ENCODE peak calls at places on chromosomes 7 and 10, in seven cellular contexts. V is fibroblast of lung, Y is stomach, W is body of pancreas, G is cardiac muscle cell, L is lower lobe of right lung, N is PC-3. Q is an unnamed sample. For H3K4me1, the result is how much of the 10 kb centered on the place peaks cover.

GRCh38 chr7:12297283-12297682 is 86.2 kb downstream of the TMEM106B start:
- DNase-seq in G (no peak), L (no peak), V (no peak), Y (no peak), W (no peak), N (no peak), Q (no peak)

GRCh38 chr7:40583653-40584424 is 449.0 kb downstream of the SUGCT start:
- DNase-seq in N (no peak), L (no peak), W (no peak), G (peak), Y (no peak), V (no peak), Q (no peak)

GRCh38 chr10:68082815-68083395 is 7.8 kb upstream of the HERC4 start:
- DNase-seq in L (no peak), G (peak), W (no peak), N (peak), V (peak), Y (no peak), Q (no peak)

GRCh38 chr10:64059884-64060283 is 538.7 kb downstream of the REEP3 start:
- DNase-seq in L (no peak), N (no peak), G (no peak), Y (no peak), W (no peak), V (no peak), Q (no peak)

GRCh38 chr10:18713077-18713476 is 53.8 kb downstream of the ARL5B start:
- DNase-seq in N (peak), L (no peak), Y (no peak), V (peak), G (peak), W (no peak), Q (no peak)

GRCh38 chr10:34299105-34299611 is 515.9 kb downstream of the PARD3 start:
- DNase-seq in W (no peak), N (peak), V (peak), Y (no peak), L (no peak), G (peak), Q (no peak)

GRCh38 chr7:140404565-140405080 is 765 bp downstream of the RAB19 start:
- DNase-seq in V (peak), N (peak), W (no peak), G (no peak), Y (no peak), L (no peak), Q (no peak)

GRCh38 chr7:107327986-107328569 is 141.8 kb upstream of the GPR22 start:
- DNase-seq in V (peak), G (no peak), L (no peak), W (no peak), Y (no peak), N (peak), Q (no peak)

GRCh38 chr7:6284055-6284400 is 11.6 kb upstream of the CYTH3 start:
- DNase-seq in Y (no peak), G (peak), W (no peak), L (no peak), N (peak), V (peak), Q (no peak)

GRCh38 chr7:128406986-128407589 is 2.7 kb downstream of the IMPDH1 start:
- DNase-seq in N (no peak), V (no peak), L (no peak), G (no peak), Y (no peak), W (no peak), Q (no peak)

GRCh38 chr7:1410992-1411391 is 48.3 kb downstream of the MICALL2 start:
- DNase-seq in L (no peak), V (no peak), W (no peak), Y (no peak), G (no peak), N (no peak), Q (no peak)

GRCh38 chr10:63491558-63492316 is 26.0 kb upstream of the JMJD1C start:
- DNase-seq in N (peak), L (no peak), Y (no peak), W (peak), V (peak), G (peak), Q (no peak)

GRCh38 chr7:46032936-46033335 is 111.9 kb upstream of the IGFBP3 start:
- DNase-seq in Y (no peak), L (no peak), V (peak), G (no peak), W (no peak), N (peak), Q (no peak)

GRCh38 chr7:47518827-47519226 is 63.1 kb downstream of the TNS3 start:
- DNase-seq in Y (no peak), G (no peak), N (peak), L (no peak), V (peak), W (no peak), Q (no peak)

GRCh38 chr7:66920256-66920655 is 769 bp upstream of the TMEM248 start:
- DNase-seq in Y (no peak), V (no peak), G (no peak), L (no peak), W (no peak), N (no peak), Q (no peak)

GRCh38 chr10:95792874-95793285 is 36.9 kb downstream of the ENTPD1 start:
- DNase-seq in N (no peak), Y (no peak), V (peak), G (peak), W (no peak), L (no peak), Q (no peak)

GRCh38 chr10:70106958-70107791 is 25.4 kb downstream of the AIFM2 start:
- DNase-seq in Y (no peak), G (no peak), L (no peak), V (peak), N (peak), W (no peak), Q (peak)

GRCh38 chr7:108454674-108455523 is 1.3 kb downstream of the NRCAM start:
- DNase-seq in Y (no peak), N (no peak), L (peak), G (peak), V (peak), W (peak), Q (no peak)

GRCh38 chr10:78342787-78343186 is 309.1 kb downstream of the RPS24 start:
- DNase-seq in V (no peak), G (no peak), N (no peak), L (no peak), W (no peak), Y (peak), Q (no peak)

GRCh38 chr7:3998060-3998459 is 684.0 kb upstream of the FOXK1 start:
- DNase-seq in W (no peak), G (no peak), N (no peak), L (no peak), Y (no peak), V (no peak), Q (no peak)

GRCh38 chr7:27314111-27314510 is 71.5 kb downstream of the EVX1 start:
- DNase-seq in W (no peak), Y (no peak), L (no peak), V (no peak), G (no peak), N (peak), Q (no peak)

GRCh38 chr7:17367502-17367901 is 69.0 kb downstream of the AHR start:
- DNase-seq in L (no peak), Y (no peak), G (peak), W (no peak), N (no peak), V (peak), Q (no peak)

GRCh38 chr10:62501547-62501946 is 127.4 kb downstream of the ZNF365 start:
- DNase-seq in Y (no peak), G (peak), V (peak), N (peak), L (no peak), W (no peak), Q (no peak)

GRCh38 chr10:110735620-110736027 is 91.5 kb downstream of the RBM20 start:
- DNase-seq in L (no peak), W (no peak), V (no peak), N (no peak), Y (no peak), G (no peak), Q (no peak)

GRCh38 chr7:157560258-157560654 is 223.5 kb downstream of the DNAJB6 start:
- DNase-seq in Y (no peak), L (peak), V (no peak), W (no peak), N (no peak), G (no peak), Q (no peak)

GRCh38 chr7:134907000-134907399 is 79.3 kb upstream of the AGBL3 start:
- DNase-seq in G (no peak), V (no peak), Y (no peak), W (no peak), L (no peak), N (no peak), Q (no peak)

GRCh38 chr10:26773633-26774032 is 76.1 kb downstream of the PDSS1 start:
- DNase-seq in L (no peak), N (peak), W (no peak), G (no peak), V (peak), Y (no peak), Q (no peak)

GRCh38 chr7:143205560-143206293 is 16.1 kb upstream of the TAS2R40 start:
- DNase-seq in V (peak), N (no peak), Y (no peak), W (peak), L (peak), G (peak), Q (no peak)

GRCh38 chr10:132961864-132962622 is 19.7 kb upstream of the CFAP46 start:
- DNase-seq in V (peak), L (peak), W (peak), G (peak), N (peak), Y (peak), Q (peak)

GRCh38 chr7:99143853-99144672 is at the start of gene SMURF1:
- DNase-seq in L (peak), N (peak), G (peak), W (peak), V (peak), Y (peak), Q (no peak)

GRCh38 chr7:80869821-80870751 is 48.8 kb downstream of the SEMA3C start:
- DNase-seq in L (no peak), G (no peak), Y (no peak), V (no peak), W (no peak), N (peak), Q (no peak)

GRCh38 chr7:90230834-90231233 is 14.1 kb upstream of the CFAP69 start:
- DNase-seq in L (no peak), G (no peak), W (no peak), N (no peak), Y (no peak), V (no peak), Q (no peak)
- H3K27ac ChIP-seq in L (no peak), G (no peak), W (no peak), N (no peak), Y (peak), V (no peak), Q (no peak)

GRCh38 chr10:104150206-104150605 is 28.2 kb downstream of the SFR1 start:
- DNase-seq in Y (no peak), V (peak), G (no peak), W (no peak), N (no peak), L (no peak), Q (no peak)
- H3K4me3 ChIP-seq in Y (no peak), V (no peak), G (no peak), W (no peak), N (no peak), L (no peak), Q (no peak)

GRCh38 chr10:2893991-2894390 is 173.4 kb upstream of the PFKP start:
- DNase-seq in L (no peak), G (no peak), Y (no peak), V (no peak), W (no peak), N (no peak), Q (no peak)

GRCh38 chr10:2893446-2893845 is 173.9 kb upstream of the PFKP start:
- DNase-seq in N (no peak), W (no peak), V (no peak), G (no peak), L (no peak), Y (no peak), Q (no peak)

GRCh38 chr10:2891073-2891769 is 176.1 kb upstream of the PFKP start:
- DNase-seq in V (no peak), G (no peak), Y (no peak), N (no peak), L (no peak), W (no peak), Q (no peak)

GRCh38 chr10:2890093-2890492 is 177.3 kb upstream of the PFKP start:
- DNase-seq in G (no peak), N (no peak), L (no peak), Y (no peak), W (no peak), V (no peak), Q (no peak)

DNA sequence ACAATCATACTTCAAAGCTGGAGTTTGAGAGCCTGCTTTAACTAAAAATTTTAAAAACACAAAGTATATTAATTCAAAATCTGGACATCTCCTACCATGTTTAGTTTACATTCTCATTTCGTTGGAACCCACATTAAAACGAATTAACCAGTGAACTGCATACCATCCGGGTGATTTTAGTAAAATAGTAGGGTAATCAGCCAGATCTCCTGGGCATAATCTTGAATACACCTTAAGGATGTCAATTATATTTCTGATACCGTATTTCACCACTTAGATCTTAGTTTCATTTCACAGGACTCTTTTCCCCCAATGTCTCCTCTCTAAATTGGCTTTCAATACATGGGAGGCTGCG is 175.6 kb upstream of the PFKP start:
- DNase-seq in V (no peak), Y (no peak), L (no peak), G (no peak), W (no peak), N (no peak), Q (no peak)
- H3K4me1 ChIP-seq in V (under half), Y (under half), L (under half), G (under half), W (under half), N (under half), Q (under half)

GRCh38 chr10:58796834-58797233 is 284.2 kb downstream of the BICC1 start:
- DNase-seq in G (no peak), L (no peak), Y (no peak), N (no peak), V (peak), W (no peak), Q (no peak)

GRCh38 chr10:58806323-58806722 is 293.7 kb downstream of the BICC1 start:
- DNase-seq in N (no peak), L (no peak), W (no peak), G (no peak), Y (no peak), V (peak), Q (no peak)

GRCh38 chr10:58806970-58807630 is 294.4 kb downstream of the BICC1 start:
- DNase-seq in N (peak), G (no peak), W (no peak), V (peak), L (no peak), Y (no peak), Q (no peak)

GRCh38 chr10:58797356-58797755 is 284.7 kb downstream of the BICC1 start:
- DNase-seq in L (no peak), W (no peak), G (no peak), Y (no peak), V (peak), N (peak), Q (no peak)

GRCh38 chr10:58802047-58802446 is 289.4 kb downstream of the BICC1 start:
- DNase-seq in W (no peak), G (no peak), L (no peak), Y (no peak), N (no peak), V (no peak), Q (no peak)
- H3K27ac ChIP-seq in W (no peak), G (no peak), L (no peak), Y (no peak), N (no peak), V (no peak), Q (no peak)

GRCh38 chr7:86833360-86833759 is 189.7 kb downstream of the GRM3 start:
- DNase-seq in G (no peak), V (no peak), L (no peak), N (no peak), W (peak), Y (no peak), Q (no peak)
- H3K4me3 ChIP-seq in G (no peak), V (no peak), L (no peak), N (no peak), W (no peak), Y (no peak), Q (no peak)

DNA sequence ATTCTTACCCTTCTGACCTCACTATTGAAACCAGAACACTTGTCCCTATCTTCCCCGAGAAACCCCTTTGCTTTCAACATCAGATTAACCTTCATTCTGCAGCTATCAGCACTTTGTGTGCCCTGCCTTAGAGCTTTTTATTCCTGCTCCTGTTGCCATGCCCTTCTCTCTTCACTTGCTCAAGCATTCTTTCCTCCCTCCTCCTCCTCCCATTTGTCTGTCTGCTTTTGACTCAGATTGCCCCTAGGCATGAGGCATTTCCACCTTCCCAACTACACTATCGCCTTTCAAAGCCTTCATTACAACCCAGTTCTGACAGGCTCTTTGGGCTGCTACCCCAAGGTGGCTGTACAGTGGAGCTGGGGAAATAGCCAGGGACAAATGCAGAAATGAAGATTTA is 143.3 kb downstream of the SLC25A13 start:
- DNase-seq in W (no peak), G (no peak), N (peak), L (no peak), Y (no peak), V (no peak), Q (no peak)
- H3K4me1 ChIP-seq in W (under half), G (under half), N (under half), L (under half), Y (under half), V (under half), Q (under half)

Q was measured in iPS DF 6.9.